ENCODE peak calls at places on chromosomes 6 and 20, in six cellular contexts. B is ovary; U is esophagus muscularis mucosa; M is ELF-1; I is GM04503; W is activated CD4-positive, CD25-positive, alpha-beta regulatory T cell. S is an unnamed sample.

GRCh38 chr6:37376078-37376743 is 22.4 kb downstream of the RNF8 start:
- DNase-seq in B (no peak), U (no peak), M (no peak), I (no peak), W (no peak), S (no peak)

GRCh38 chr6:12735786-12736185 is 19.2 kb downstream of the PHACTR1 start:
- DNase-seq in B (no peak), U (no peak), M (no peak), I (no peak), W (no peak), S (no peak)

GRCh38 chr6:167737205-167737830 is 89.4 kb upstream of the AFDN start:
- DNase-seq in B (no peak), U (no peak), M (no peak), I (no peak), W (no peak), S (no peak)

GRCh38 chr20:47456952-47457724 is 44.5 kb upstream of the NCOA3 start:
- DNase-seq in B (no peak), U (no peak), M (no peak), I (peak), W (no peak), S (no peak)

GRCh38 chr6:125363360-125364121 is 61.8 kb upstream of the HDDC2 start:
- DNase-seq in B (peak), U (no peak), M (peak), I (no peak), W (no peak), S (peak)

GRCh38 chr6:100893743-100894142 is 12.6 kb upstream of the ASCC3 start:
- DNase-seq in B (no peak), U (no peak), M (no peak), I (no peak), W (no peak), S (no peak)

GRCh38 chr6:30238178-30238795 is 25.1 kb upstream of the TRIM26 start:
- DNase-seq in B (no peak), U (no peak), M (peak), I (no peak), W (no peak), S (no peak)

GRCh38 chr6:122184260-122184934 is 215.1 kb upstream of the HSF2 start:
- DNase-seq in B (no peak), U (no peak), M (no peak), I (no peak), W (no peak), S (no peak)

GRCh38 chr6:163309491-163310026 is 105.0 kb upstream of the QKI start:
- DNase-seq in B (no peak), U (no peak), M (no peak), I (no peak), W (no peak), S (no peak)

GRCh38 chr20:62294516-62294915 is 8.3 kb upstream of the ADRM1 start:
- DNase-seq in B (no peak), U (no peak), M (no peak), I (no peak), W (no peak), S (no peak)

GRCh38 chr6:25138024-25138696 is 141.0 kb upstream of the CARMIL1 start:
- DNase-seq in B (peak), U (no peak), M (no peak), I (peak), W (peak), S (peak)

GRCh38 chr6:3268680-3269079 is 9.9 kb downstream of the PSMG4 start:
- DNase-seq in B (no peak), U (no peak), M (no peak), I (no peak), W (no peak), S (no peak)

GRCh38 chr6:72363844-72364740 is 257.8 kb upstream of the KCNQ5 start:
- DNase-seq in B (peak), U (no peak), M (no peak), I (peak), W (no peak), S (no peak)

GRCh38 chr6:3026811-3027626 is 27.3 kb downstream of the NQO2 start:
- DNase-seq in B (no peak), U (no peak), M (no peak), I (no peak), W (no peak), S (no peak)

GRCh38 chr6:49668083-49668511 is 31.5 kb upstream of the RHAG start:
- DNase-seq in B (no peak), U (no peak), M (no peak), I (no peak), W (no peak), S (no peak)

GRCh38 chr6:161272600-161273355 is 1.1 kb downstream of the AGPAT4 start:
- DNase-seq in B (peak), U (peak), M (no peak), I (no peak), W (no peak), S (no peak)

GRCh38 chr6:17393335-17394191 is at the start of gene CAP2:
- DNase-seq in B (peak), U (no peak), M (peak), I (no peak), W (no peak), S (peak)

GRCh38 chr6:18182568-18182967 is 27.3 kb downstream of the KDM1B start:
- DNase-seq in B (no peak), U (no peak), M (no peak), I (no peak), W (no peak), S (no peak)

GRCh38 chr6:83221886-83222479 is 28.8 kb downstream of the RWDD2A start:
- DNase-seq in B (no peak), U (no peak), M (no peak), I (peak), W (no peak), S (no peak)

GRCh38 chr20:19964289-19965263 is 52.6 kb upstream of the NAA20 start:
- DNase-seq in B (peak), U (no peak), M (peak), I (peak), W (no peak), S (peak)

GRCh38 chr6:16355238-16355637 is 116.9 kb downstream of the GMPR start:
- DNase-seq in B (no peak), U (no peak), M (peak), I (no peak), W (no peak), S (no peak)